ENCODE peak calls at places on chromosomes 12 and 14, in ten cellular contexts. U, C, G, J, P, E, V, K, L and Q are unnamed samples.
A peak's percentile ranks its signal among the peaks of the same experiment; 100 is the strongest.

GRCh38 chr14:52951730-52952481 is 1.1 kb upstream of the FERMT2 start:
- DNase-seq in K (no peak), P (no peak), V (no peak), U (peak; percentile 54), J (no peak), E (peak; percentile 68), G (peak; percentile 52), C (peak; percentile 84), L (no peak), Q (no peak)

GRCh38 chr14:69818760-69819191 is 21.7 kb upstream of the SLC10A1 start:
- DNase-seq in L (peak; percentile 42), V (peak; percentile 58), J (peak; percentile 22), C (peak; percentile 55), U (peak; percentile 24), E (peak; percentile 78), K (peak; percentile 10), G (peak; percentile 86), P (no peak), Q (peak; percentile 71)

GRCh38 chr14:103628684-103629502 is at the start of gene KLC1:
- DNase-seq in E (peak; percentile 55), K (peak; percentile 84), C (peak; percentile 52), P (peak; percentile 77), U (no peak), V (peak; percentile 80), L (peak; percentile 59), J (peak; percentile 64), G (peak; percentile 44), Q (peak; percentile 75)

GRCh38 chr12:64178122-64178521 is 44.0 kb downstream of the KICS2 start:
- DNase-seq in K (no peak), G (no peak), P (no peak), U (peak; percentile 85), J (no peak), E (peak; percentile 76), V (no peak), C (peak; percentile 70), L (no peak), Q (no peak)

GRCh38 chr12:123075591-123076171 is 75.2 kb downstream of the PITPNM2 start:
- DNase-seq in E (no peak), C (peak; percentile 54), U (no peak), G (peak; percentile 90), P (peak; percentile 43), J (peak; percentile 57), V (peak; percentile 76), L (peak; percentile 26), K (peak; percentile 59), Q (peak; percentile 48)

GRCh38 chr14:101246894-101247853 is 314.1 kb upstream of the DIO3 start:
- DNase-seq in P (no peak), E (no peak), K (no peak), J (no peak), G (no peak), V (no peak), U (no peak), C (no peak), L (no peak), Q (no peak)

GRCh38 chr14:66624319-66624937 is 116.5 kb downstream of the GPHN start:
- DNase-seq in P (no peak), K (peak; percentile 14), C (peak; percentile 62), J (no peak), V (peak; percentile 8), U (no peak), G (peak; percentile 30), L (no peak), E (peak; percentile 55), Q (peak; percentile 56)

GRCh38 chr12:16323010-16323409 is 24.4 kb upstream of the MGST1 start:
- DNase-seq in K (no peak), E (no peak), J (no peak), C (no peak), V (no peak), L (no peak), P (no peak), U (no peak), G (no peak), Q (no peak)

GRCh38 chr14:94638330-94638729 is 26.1 kb downstream of the SERPINA3 start:
- DNase-seq in K (no peak), U (no peak), E (peak; percentile 17), G (no peak), L (no peak), V (no peak), P (no peak), J (no peak), C (no peak), Q (no peak)

GRCh38 chr12:38155526-38156496 is 160.8 kb upstream of the ALG10B start:
- DNase-seq in L (no peak), E (no peak), P (no peak), V (no peak), J (no peak), K (no peak), C (no peak), U (no peak), G (no peak), Q (no peak)

GRCh38 chr14:92718659-92719058 is 29.8 kb downstream of the LGMN start:
- DNase-seq in U (no peak), E (peak; percentile 36), J (no peak), K (no peak), L (no peak), P (no peak), V (no peak), C (no peak), G (no peak), Q (no peak)

GRCh38 chr12:115840159-115840558 is 437.3 kb downstream of the MED13L start:
- DNase-seq in V (no peak), K (no peak), G (peak; percentile 67), P (no peak), L (no peak), C (peak; percentile 18), E (peak; percentile 48), J (no peak), U (no peak), Q (no peak)